ENCODE peak calls at places on chromosomes 3 and 15, in nine cellular contexts. J is foreskin keratinocyte; F is adrenal gland; B is AG04450; I is esophagus muscularis mucosa; H is GM23338; E is CD4-positive, alpha-beta T cell; N is psoas muscle; S is PC-9. A is an unnamed sample.

GRCh38 chr3:7368597-7368996 is 507.7 kb downstream of the GRM7 start:
- DNase-seq in J (no peak), F (no peak), B (no peak), I (no peak), H (no peak), E (no peak), N (no peak), S (no peak), A (no peak)

GRCh38 chr15:63476229-63476632 is 28.2 kb upstream of the USP3 start:
- DNase-seq in J (peak), F (peak), B (peak), I (no peak), H (no peak), E (no peak), N (no peak), S (peak), A (no peak)

GRCh38 chr3:128950223-128950938 is 43.5 kb downstream of the CFAP92 start:
- DNase-seq in J (no peak), F (no peak), B (no peak), I (no peak), H (peak), E (no peak), N (no peak), S (no peak), A (no peak)

GRCh38 chr3:148178508-148178907 is 519.2 kb upstream of the AGTR1 start:
- DNase-seq in J (no peak), F (no peak), B (no peak), I (no peak), H (no peak), E (no peak), N (no peak), S (no peak), A (no peak)

GRCh38 chr15:47844437-47844836 is 127.1 kb downstream of the SEMA6D start:
- DNase-seq in J (no peak), F (no peak), B (no peak), I (no peak), H (no peak), E (no peak), N (no peak), S (no peak), A (no peak)

GRCh38 chr15:89728254-89728653 is 22.8 kb downstream of the MESP1 start:
- DNase-seq in J (no peak), F (no peak), B (no peak), I (no peak), H (no peak), E (no peak), N (no peak), S (no peak), A (no peak)

GRCh38 chr3:171168086-171168485 is 141.6 kb upstream of the SLC2A2 start:
- DNase-seq in J (no peak), F (peak), B (no peak), I (no peak), H (peak), E (no peak), N (no peak), S (no peak), A (no peak)

GRCh38 chr3:64238971-64239667 is 13.9 kb upstream of the PRICKLE2 start:
- DNase-seq in J (peak), F (peak), B (peak), I (peak), H (peak), E (no peak), N (peak), S (peak), A (no peak)

GRCh38 chr15:48643776-48644497 is 1.6 kb downstream of the FBN1 start:
- DNase-seq in J (no peak), F (no peak), B (no peak), I (no peak), H (no peak), E (no peak), N (no peak), S (no peak), A (no peak)

GRCh38 chr3:171441381-171441780 is 18.8 kb downstream of the TNIK start:
- DNase-seq in J (peak), F (no peak), B (no peak), I (no peak), H (no peak), E (no peak), N (no peak), S (no peak), A (no peak)

GRCh38 chr3:169256027-169256426 is 407.5 kb downstream of the MECOM start:
- DNase-seq in J (no peak), F (no peak), B (no peak), I (no peak), H (no peak), E (no peak), N (no peak), S (no peak), A (no peak)

GRCh38 chr3:193637831-193638230 is 44.8 kb downstream of the OPA1 start:
- DNase-seq in J (no peak), F (no peak), B (no peak), I (no peak), H (no peak), E (no peak), N (no peak), S (no peak), A (no peak)
- H3K27ac ChIP-seq in J (no peak), F (no peak), B (no peak), I (no peak), H (no peak), E (no peak), N (no peak), S (no peak), A (no peak)

GRCh38 chr3:65953301-65953812 is 85.4 kb downstream of the MAGI1 start:
- DNase-seq in J (peak), F (peak), B (no peak), I (no peak), H (peak), E (no peak), N (no peak), S (peak), A (peak)

GRCh38 chr3:65958216-65958615 is 80.5 kb downstream of the MAGI1 start:
- DNase-seq in J (peak), F (no peak), B (no peak), I (no peak), H (no peak), E (no peak), N (no peak), S (peak), A (no peak)

GRCh38 chr3:65953881-65954733 is 84.6 kb downstream of the MAGI1 start:
- DNase-seq in J (no peak), F (peak), B (no peak), I (no peak), H (peak), E (no peak), N (no peak), S (no peak), A (peak)

GRCh38 chr3:65952842-65953241 is 85.9 kb downstream of the MAGI1 start:
- DNase-seq in J (no peak), F (no peak), B (no peak), I (no peak), H (no peak), E (no peak), N (no peak), S (no peak), A (no peak)

DNA sequence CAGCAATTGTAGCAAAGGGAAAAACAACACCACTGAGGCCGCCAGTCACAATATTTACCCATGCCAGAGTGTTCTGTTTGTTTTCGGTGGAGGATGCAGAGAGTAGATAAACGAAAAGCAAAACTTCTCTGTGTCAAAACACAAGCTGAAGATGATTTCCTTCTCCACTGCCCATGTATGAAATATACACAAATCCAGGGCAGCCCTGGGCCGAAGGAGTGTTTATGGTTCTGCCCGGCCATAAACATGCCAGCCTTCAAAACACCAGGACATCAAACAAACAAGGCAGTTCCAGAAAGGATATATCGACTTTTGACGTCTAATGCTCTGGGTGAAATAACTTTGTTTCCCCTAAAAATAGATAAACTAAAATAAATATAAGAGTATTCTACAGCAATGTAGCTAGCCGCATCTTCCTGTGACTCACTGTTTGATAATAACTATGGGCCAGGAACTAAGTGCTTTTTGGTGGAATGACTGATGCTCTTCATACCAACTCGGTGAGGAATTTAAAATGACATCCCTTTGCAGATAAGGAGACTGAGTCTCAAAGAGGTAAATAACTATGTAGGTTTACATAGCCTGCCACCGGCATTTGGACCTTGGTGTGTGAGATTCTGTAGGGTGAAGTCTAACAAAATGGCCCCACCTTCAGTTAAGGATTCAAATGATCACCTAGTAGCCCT is 82.8 kb downstream of the MAGI1 start:
- DNase-seq in J (peak), F (no peak), B (peak), I (no peak), H (no peak), E (no peak), N (no peak), S (peak), A (no peak)
- H3K27ac ChIP-seq in J (no peak), F (no peak), B (peak), I (no peak), H (peak), E (no peak), N (no peak), S (peak), A (no peak)

GRCh38 chr3:51391566-51392300 is 648 bp downstream of the RBM15B start:
- DNase-seq in J (peak), F (peak), B (no peak), I (no peak), H (peak), E (peak), N (peak), S (peak), A (no peak)

GRCh38 chr3:51389423-51390183 is 1.5 kb upstream of the RBM15B start:
- DNase-seq in J (no peak), F (peak), B (no peak), I (no peak), H (peak), E (peak), N (peak), S (peak), A (no peak)

GRCh38 chr3:51390600-51391074 is 448 bp upstream of the RBM15B start:
- DNase-seq in J (no peak), F (no peak), B (no peak), I (no peak), H (peak), E (no peak), N (no peak), S (no peak), A (no peak)

GRCh38 chr3:51391075-51391565 is at the start of gene RBM15B:
- DNase-seq in J (peak), F (peak), B (peak), I (peak), H (no peak), E (peak), N (peak), S (peak), A (peak)

DNA sequence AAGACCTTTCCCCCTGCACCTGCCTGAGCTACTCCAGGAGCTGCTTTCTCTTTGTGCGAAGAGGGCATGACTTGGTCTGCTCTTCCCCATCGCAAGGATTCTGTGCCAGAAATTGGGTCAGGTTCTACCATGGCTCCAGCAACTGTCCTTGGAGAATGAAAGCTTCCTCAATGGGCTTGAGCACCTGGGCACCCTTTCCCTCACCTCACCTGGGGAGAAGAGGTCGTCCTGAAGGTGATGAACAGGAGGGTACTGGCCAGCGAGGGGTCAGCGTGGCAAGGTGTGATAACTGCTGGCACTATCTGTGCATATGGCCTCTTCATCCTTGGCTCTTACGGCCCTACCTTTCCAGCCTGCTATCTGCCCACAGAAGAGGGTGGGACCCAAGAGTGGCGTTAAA is 899 bp upstream of the RBM15B start:
- DNase-seq in J (no peak), F (no peak), B (no peak), I (no peak), H (no peak), E (no peak), N (no peak), S (no peak), A (no peak)
- H3K27ac ChIP-seq in J (no peak), F (no peak), B (no peak), I (peak), H (peak), E (peak), N (peak), S (no peak), A (peak)

GRCh38 chr3:142663865-142664264 is 60.0 kb upstream of the TRPC1 start:
- DNase-seq in J (no peak), F (no peak), B (no peak), I (no peak), H (no peak), E (no peak), N (no peak), S (no peak), A (no peak)
- H3K27ac ChIP-seq in J (no peak), F (no peak), B (no peak), I (no peak), H (no peak), E (no peak), N (no peak), S (no peak), A (no peak)

GRCh38 chr3:177429066-177429465 is 231.8 kb upstream of the TBL1XR1 start:
- DNase-seq in J (no peak), F (no peak), B (no peak), I (no peak), H (no peak), E (no peak), N (no peak), S (no peak), A (no peak)
- H3K27ac ChIP-seq in J (no peak), F (no peak), B (no peak), I (no peak), H (no peak), E (no peak), N (no peak), S (no peak), A (peak)

A was measured in substantia nigra.